ENCODE peak calls at places on chromosomes 1 and 21, in four cellular contexts. V is adrenal gland, Q is amniotic stem cell, F is memory B cell. B is an unnamed sample.

GRCh38 chr1:176692431-176692830 is 229.5 kb downstream of the PAPPA2 start:
- DNase-seq in V (no peak), Q (no peak), F (no peak), B (no peak)

GRCh38 chr1:200180821-200181220 is 153.3 kb downstream of the NR5A2 start:
- DNase-seq in V (peak), Q (peak), F (no peak), B (no peak)

GRCh38 chr1:155127105-155127671 is 488 bp upstream of the EFNA1 start:
- DNase-seq in V (peak), Q (no peak), F (no peak), B (no peak)

GRCh38 chr1:9201421-9202239 is 32.9 kb upstream of the H6PD start:
- DNase-seq in V (no peak), Q (no peak), F (no peak), B (no peak)

GRCh38 chr1:185317886-185318310 is 855 bp upstream of the IVNS1ABP start:
- DNase-seq in V (peak), Q (no peak), F (no peak), B (no peak)

GRCh38 chr1:47651311-47652089 is 213.7 kb downstream of the FOXD2 start:
- DNase-seq in V (no peak), Q (no peak), F (no peak), B (no peak)

GRCh38 chr21:34707876-34708325 is 39.1 kb downstream of the CLIC6 start:
- DNase-seq in V (no peak), Q (no peak), F (no peak), B (no peak)

GRCh38 chr1:63563745-63564144 is 29.5 kb upstream of the PGM1 start:
- DNase-seq in V (no peak), Q (no peak), F (no peak), B (no peak)

GRCh38 chr1:59486595-59486994 is 189.7 kb downstream of the FGGY start:
- DNase-seq in V (no peak), Q (no peak), F (no peak), B (no peak)

GRCh38 chr1:182955596-182956588 is 2.9 kb upstream of the SHCBP1L start:
- DNase-seq in V (no peak), Q (peak), F (no peak), B (peak)

GRCh38 chr21:46311568-46311967 is 12.1 kb downstream of the C21orf58 start:
- DNase-seq in V (no peak), Q (no peak), F (no peak), B (no peak)

GRCh38 chr1:212608956-212609700 is 567 bp downstream of the ATF3 start:
- DNase-seq in V (peak), Q (no peak), F (peak), B (no peak)

GRCh38 chr21:25307489-25307888 is 299.8 kb downstream of the MRPL39 start:
- DNase-seq in V (no peak), Q (no peak), F (no peak), B (peak)

GRCh38 chr1:71414229-71414628 is 333.4 kb upstream of the ZRANB2 start:
- DNase-seq in V (no peak), Q (no peak), F (no peak), B (no peak)

GRCh38 chr21:43930074-43930847 is 65.2 kb downstream of the AGPAT3 start:
- DNase-seq in V (no peak), Q (no peak), F (no peak), B (no peak)

GRCh38 chr1:153962088-153963029 is 978 bp downstream of the SLC39A1 start:
- DNase-seq in V (peak), Q (peak), F (no peak), B (no peak)

GRCh38 chr1:89804646-89805237 is 16.1 kb upstream of the LRRC8D start:
- DNase-seq in V (peak), Q (peak), F (peak), B (no peak)

GRCh38 chr1:247638011-247638410 is 32.6 kb downstream of the OR2G3 start:
- DNase-seq in V (no peak), Q (no peak), F (no peak), B (no peak)

GRCh38 chr1:173056355-173056754 is 5.6 kb upstream of the TNFSF18 start:
- DNase-seq in V (no peak), Q (no peak), F (no peak), B (no peak)

GRCh38 chr1:7469255-7469938 is 301.7 kb upstream of the VAMP3 start:
- DNase-seq in V (peak), Q (peak), F (no peak), B (peak)

GRCh38 chr1:55448261-55448660 is 233.1 kb upstream of the USP24 start:
- DNase-seq in V (no peak), Q (no peak), F (no peak), B (no peak)

GRCh38 chr21:42432695-42433094 is 29.0 kb downstream of the UBASH3A start:
- DNase-seq in V (no peak), Q (no peak), F (no peak), B (no peak)

GRCh38 chr1:76037314-76037713 is 37.2 kb upstream of the ST6GALNAC3 start:
- DNase-seq in V (no peak), Q (no peak), F (no peak), B (no peak)

GRCh38 chr1:179930867-179931266 is 23.7 kb upstream of the CEP350 start:
- DNase-seq in V (no peak), Q (no peak), F (no peak), B (no peak)

GRCh38 chr1:112507896-112508241 is 896 bp upstream of the WNT2B start:
- DNase-seq in V (no peak), Q (no peak), F (peak), B (no peak)

GRCh38 chr1:13864760-13865159 is 164.8 kb downstream of the PRDM2 start:
- DNase-seq in V (no peak), Q (no peak), F (no peak), B (no peak)

B was measured in AG04449.